ENCODE peak calls at places on chromosome 17, in ten cellular contexts. N is HT-29; A is fibroblast of pulmonary artery; D is activated T-helper 1 cell treated with anti-CD3 and anti-CD28 coated beads, Interleukin-2, amount 50 U/mL, for 16 hours; P is BJ; I is activated T-cell treated with anti-CD3 and anti-CD28 coated beads for 24 hours; C is tibial artery; M is pancreas; K is fibroblast of lung; X is upper lobe of right lung. E is an unnamed sample.

GRCh38 chr17:10119203-10120112 is 78.9 kb downstream of the GAS7 start:
- DNase-seq in N (peak), A (no peak), D (no peak), P (no peak), I (no peak), C (peak), M (peak), K (no peak), X (peak), E (peak)

GRCh38 chr17:40556198-40556661 is 9.0 kb downstream of the CCR7 start:
- DNase-seq in N (no peak), A (no peak), D (no peak), P (no peak), I (no peak), C (no peak), M (no peak), K (no peak), X (no peak), E (no peak)

GRCh38 chr17:67377727-67378443 is 804 bp downstream of the PITPNC1 start:
- DNase-seq in N (peak), A (peak), D (peak), P (no peak), I (peak), C (peak), M (peak), K (peak), X (peak), E (peak)

GRCh38 chr17:81581758-81582157 is 29.6 kb upstream of the FAAP100 start:
- DNase-seq in N (no peak), A (no peak), D (no peak), P (no peak), I (no peak), C (no peak), M (no peak), K (no peak), X (no peak), E (no peak)

GRCh38 chr17:66548158-66548557 is 245.7 kb downstream of the PRKCA start:
- DNase-seq in N (no peak), A (no peak), D (no peak), P (no peak), I (peak), C (no peak), M (no peak), K (peak), X (no peak), E (no peak)

GRCh38 chr17:29617481-29618271 is 5.0 kb downstream of the CORO6 start:
- DNase-seq in N (peak), A (peak), D (peak), P (no peak), I (peak), C (no peak), M (peak), K (peak), X (peak), E (peak)

GRCh38 chr17:22435231-22435974 is 743.1 kb downstream of the KCNJ18 start:
- DNase-seq in N (no peak), A (no peak), D (no peak), P (no peak), I (no peak), C (no peak), M (no peak), K (no peak), X (no peak), E (peak)

GRCh38 chr17:15998031-15998574 is 1.4 kb downstream of the ZSWIM7 start:
- DNase-seq in N (no peak), A (no peak), D (no peak), P (no peak), I (no peak), C (no peak), M (no peak), K (no peak), X (no peak), E (no peak)

GRCh38 chr17:29005936-29006438 is at the start of gene SEZ6:
- DNase-seq in N (no peak), A (peak), D (peak), P (no peak), I (peak), C (peak), M (peak), K (peak), X (peak), E (peak)

GRCh38 chr17:77597421-77598240 is 360.9 kb upstream of the TNRC6C start:
- DNase-seq in N (no peak), A (no peak), D (no peak), P (no peak), I (no peak), C (no peak), M (no peak), K (no peak), X (peak), E (no peak)

GRCh38 chr17:57349533-57350227 is 93.4 kb downstream of the MSI2 start:
- DNase-seq in N (no peak), A (no peak), D (no peak), P (no peak), I (no peak), C (no peak), M (no peak), K (no peak), X (no peak), E (no peak)

GRCh38 chr17:10743316-10744009 is 13.6 kb upstream of the TMEM220 start:
- DNase-seq in N (no peak), A (peak), D (no peak), P (no peak), I (no peak), C (no peak), M (no peak), K (peak), X (no peak), E (no peak)

GRCh38 chr17:78789663-78790181 is 7.6 kb upstream of the CYTH1 start:
- DNase-seq in N (no peak), A (peak), D (peak), P (peak), I (no peak), C (peak), M (peak), K (peak), X (peak), E (no peak)

GRCh38 chr17:31499771-31500554 is 108.5 kb downstream of the RAB11FIP4 start:
- DNase-seq in N (peak), A (peak), D (no peak), P (peak), I (no peak), C (no peak), M (peak), K (peak), X (peak), E (peak)

GRCh38 chr17:34300652-34301390 is 15.3 kb downstream of the CCL11 start:
- DNase-seq in N (no peak), A (peak), D (no peak), P (no peak), I (no peak), C (no peak), M (no peak), K (no peak), X (no peak), E (no peak)

GRCh38 chr17:21095735-21096134 is 31.0 kb upstream of the DHRS7B start:
- DNase-seq in N (no peak), A (no peak), D (no peak), P (no peak), I (no peak), C (no peak), M (no peak), K (no peak), X (no peak), E (no peak)

GRCh38 chr17:47763913-47764582 is 31.0 kb downstream of the TBX21 start:
- DNase-seq in N (no peak), A (no peak), D (no peak), P (no peak), I (no peak), C (no peak), M (no peak), K (no peak), X (no peak), E (no peak)

GRCh38 chr17:73430848-73431247 is 119.0 kb upstream of the CDC42EP4 start:
- DNase-seq in N (no peak), A (peak), D (no peak), P (no peak), I (no peak), C (no peak), M (no peak), K (peak), X (no peak), E (peak)

GRCh38 chr17:72984145-72984924 is 108.2 kb downstream of the SLC39A11 start:
- DNase-seq in N (peak), A (peak), D (no peak), P (peak), I (no peak), C (no peak), M (no peak), K (peak), X (no peak), E (no peak)

GRCh38 chr17:27970587-27970986 is 71.9 kb upstream of the NLK start:
- DNase-seq in N (no peak), A (no peak), D (no peak), P (no peak), I (no peak), C (no peak), M (no peak), K (no peak), X (no peak), E (no peak)

GRCh38 chr17:30524847-30525246 is 47.6 kb downstream of the GOSR1 start:
- DNase-seq in N (no peak), A (no peak), D (no peak), P (peak), I (no peak), C (no peak), M (no peak), K (no peak), X (no peak), E (no peak)

GRCh38 chr17:70138309-70138865 is 30.9 kb upstream of the KCNJ2 start:
- DNase-seq in N (no peak), A (peak), D (no peak), P (peak), I (no peak), C (no peak), M (no peak), K (no peak), X (no peak), E (no peak)

GRCh38 chr17:10069301-10069700 is 129.1 kb downstream of the GAS7 start:
- DNase-seq in N (no peak), A (no peak), D (no peak), P (no peak), I (no peak), C (peak), M (no peak), K (peak), X (no peak), E (peak)

GRCh38 chr17:45241315-45242011 is 19.8 kb downstream of the FMNL1 start:
- DNase-seq in N (no peak), A (no peak), D (no peak), P (no peak), I (no peak), C (no peak), M (peak), K (no peak), X (peak), E (peak)

GRCh38 chr17:13113821-13114525 is 96.1 kb upstream of the ELAC2 start:
- DNase-seq in N (no peak), A (no peak), D (no peak), P (no peak), I (no peak), C (no peak), M (no peak), K (no peak), X (no peak), E (no peak)

GRCh38 chr17:7560172-7561027 is 1.3 kb upstream of the SENP3 start:
- DNase-seq in N (peak), A (peak), D (no peak), P (no peak), I (peak), C (peak), M (peak), K (peak), X (peak), E (no peak)

GRCh38 chr17:49987290-49987585 is 7.8 kb downstream of the DLX3 start:
- DNase-seq in N (no peak), A (no peak), D (no peak), P (no peak), I (no peak), C (no peak), M (no peak), K (no peak), X (peak), E (no peak)

GRCh38 chr17:79019631-79020584 is 4.1 kb upstream of the C1QTNF1 start:
- DNase-seq in N (peak), A (peak), D (no peak), P (no peak), I (peak), C (peak), M (no peak), K (peak), X (peak), E (no peak)

GRCh38 chr17:19672009-19672837 is 23.7 kb downstream of the ALDH3A2 start:
- DNase-seq in N (peak), A (no peak), D (no peak), P (no peak), I (no peak), C (peak), M (peak), K (peak), X (no peak), E (peak)

GRCh38 chr17:37147301-37147812 is 198.6 kb downstream of the AATF start:
- DNase-seq in N (peak), A (peak), D (no peak), P (no peak), I (no peak), C (no peak), M (no peak), K (no peak), X (no peak), E (no peak)

GRCh38 chr17:44911133-44912001 is 3.9 kb downstream of the GFAP start:
- DNase-seq in N (peak), A (peak), D (no peak), P (no peak), I (peak), C (peak), M (peak), K (peak), X (peak), E (peak)

GRCh38 chr17:45070001-45070400 is 8.9 kb downstream of the NMT1 start:
- DNase-seq in N (no peak), A (no peak), D (no peak), P (no peak), I (no peak), C (no peak), M (no peak), K (no peak), X (no peak), E (no peak)

E was measured in upper lobe of left lung.